ENCODE peak calls at places on chromosomes 12 and 14, in six cellular contexts. G is tibial nerve, U is astrocyte of the cerebellum, W is amygdala, Q is substantia nigra, K is gastrocnemius medialis. A is an unnamed sample.

GRCh38 chr12:26648584-26648983 is 184.4 kb downstream of the ITPR2 start:
- DNase-seq in U (peak), W (no peak), G (no peak), K (no peak), Q (no peak), A (no peak)

GRCh38 chr14:92954933-92955332 is 32.0 kb downstream of the CHGA start:
- DNase-seq in U (no peak), G (no peak), W (no peak), Q (no peak), K (no peak), A (no peak)

GRCh38 chr12:124174406-124174805 is 120.5 kb upstream of the RFLNA start:
- DNase-seq in W (no peak), K (no peak), Q (no peak), U (peak), G (no peak), A (no peak)

GRCh38 chr14:69634871-69635270 is 23.5 kb downstream of the SUSD6 start:
- DNase-seq in K (no peak), Q (no peak), W (no peak), G (no peak), U (no peak), A (no peak)

GRCh38 chr12:39227218-39227617 is 215.7 kb downstream of the KIF21A start:
- DNase-seq in G (no peak), Q (no peak), W (no peak), K (no peak), U (peak), A (no peak)

GRCh38 chr12:114656906-114657596 is 26.9 kb downstream of the TBX3 start:
- DNase-seq in Q (no peak), G (no peak), W (no peak), U (no peak), K (no peak), A (no peak)

GRCh38 chr14:104398656-104399055 is 180.9 kb upstream of the C14orf180 start:
- DNase-seq in W (no peak), U (no peak), Q (no peak), K (no peak), G (no peak), A (no peak)

GRCh38 chr12:39441963-39442894 is 691 bp downstream of the KIF21A start:
- DNase-seq in U (no peak), K (peak), Q (peak), W (no peak), G (peak), A (peak)

GRCh38 chr12:109998241-109998903 is 858 bp upstream of the ANKRD13A start:
- DNase-seq in W (no peak), G (no peak), K (no peak), U (no peak), Q (no peak), A (no peak)

GRCh38 chr14:65723348-65723747 is 310.8 kb downstream of the FUT8 start:
- DNase-seq in Q (no peak), W (no peak), K (no peak), U (no peak), G (no peak), A (no peak)

GRCh38 chr14:54493293-54493692 is 4.5 kb upstream of the GMFB start:
- DNase-seq in G (no peak), U (no peak), K (no peak), Q (no peak), W (no peak), A (no peak)

GRCh38 chr12:124994435-124994975 is 1.1 kb downstream of the BRI3BP start:
- DNase-seq in W (no peak), G (no peak), U (no peak), Q (no peak), K (no peak), A (peak)

GRCh38 chr12:52029686-52030085 is 21.6 kb upstream of the NR4A1 start:
- DNase-seq in G (no peak), Q (no peak), K (no peak), W (no peak), U (no peak), A (peak)

GRCh38 chr12:94175763-94176660 is 27.6 kb downstream of the PLXNC1 start:
- DNase-seq in U (no peak), K (no peak), Q (no peak), G (no peak), W (no peak), A (no peak)

GRCh38 chr14:21024668-21025373 is at the start of gene NDRG2:
- DNase-seq in K (peak), U (no peak), G (peak), Q (peak), W (peak), A (peak)

GRCh38 chr12:123763093-123763492 is 992 bp downstream of the DNAH10 start:
- DNase-seq in K (no peak), W (no peak), G (no peak), Q (no peak), U (no peak), A (no peak)

GRCh38 chr14:87869619-87870583 is 123.1 kb downstream of the GALC start:
- DNase-seq in K (no peak), W (no peak), G (peak), Q (no peak), U (peak), A (no peak)

GRCh38 chr12:69388371-69388770 is 28.8 kb downstream of the YEATS4 start:
- DNase-seq in W (no peak), G (no peak), Q (no peak), K (no peak), U (peak), A (no peak)

GRCh38 chr14:34496679-34497513 is 34.9 kb upstream of the SPTSSA start:
- DNase-seq in Q (peak), G (peak), K (peak), W (peak), U (peak), A (peak)

GRCh38 chr12:42846782-42847181 is 257.2 kb upstream of the PRICKLE1 start:
- DNase-seq in U (no peak), G (no peak), K (no peak), W (no peak), Q (no peak), A (no peak)

GRCh38 chr12:58882796-58883195 is 37.5 kb downstream of the LRIG3 start:
- DNase-seq in W (no peak), K (no peak), Q (no peak), U (no peak), G (no peak), A (no peak)

A was measured in stomach.